ENCODE peak calls at places on chromosomes 4 and X, in eight cellular contexts. One of them, this sample, is unnamed.
A peak's percentile ranks its signal among the peaks of the same experiment; 100 is the strongest.

GRCh38 chr4:71229477-71230257 is 109.2 kb upstream of the SLC4A4 start:
- DNase-seq in astrocyte of the spinal cord: peak; percentile 69
- DNase-seq in thyroid gland: peak; percentile 50
- DNase-seq in fibroblast of mammary gland: peak; percentile 47
- DNase-seq in AG09309: no peak
- DNase-seq in foreskin fibroblast: peak; percentile 54
- DNase-seq in neural progenitor cell: peak; percentile 64
- DNase-seq in WERI-Rb-1: peak; percentile 37
- DNase-seq in this sample: peak; percentile 78

GRCh38 chr4:185638093-185638492 is 102.8 kb upstream of the PDLIM3 start:
- DNase-seq in astrocyte of the spinal cord: no peak
- DNase-seq in thyroid gland: no peak
- DNase-seq in fibroblast of mammary gland: no peak
- DNase-seq in AG09309: no peak
- DNase-seq in foreskin fibroblast: no peak
- DNase-seq in neural progenitor cell: no peak
- DNase-seq in WERI-Rb-1: no peak
- DNase-seq in this sample: no peak

GRCh38 chr4:72496119-72496518 is 72.9 kb downstream of the ADAMTS3 start:
- DNase-seq in astrocyte of the spinal cord: peak; percentile 53
- DNase-seq in thyroid gland: no peak
- DNase-seq in fibroblast of mammary gland: peak; percentile 40
- DNase-seq in AG09309: peak; percentile 10
- DNase-seq in foreskin fibroblast: no peak
- DNase-seq in neural progenitor cell: no peak
- DNase-seq in WERI-Rb-1: no peak
- DNase-seq in this sample: peak; percentile 22

GRCh38 chr4:26206339-26206738 is 114.5 kb upstream of the RBPJ start:
- DNase-seq in astrocyte of the spinal cord: peak; percentile 95
- DNase-seq in thyroid gland: no peak
- DNase-seq in fibroblast of mammary gland: peak; percentile 95
- DNase-seq in AG09309: peak; percentile 61
- DNase-seq in foreskin fibroblast: peak; percentile 93
- DNase-seq in neural progenitor cell: no peak
- DNase-seq in WERI-Rb-1: no peak
- DNase-seq in this sample: peak; percentile 91

GRCh38 chrX:117839544-117839943 is 277.1 kb downstream of the KLHL13 start:
- DNase-seq in astrocyte of the spinal cord: no peak
- DNase-seq in thyroid gland: no peak
- DNase-seq in fibroblast of mammary gland: no peak
- DNase-seq in AG09309: no peak
- DNase-seq in foreskin fibroblast: no peak
- DNase-seq in neural progenitor cell: no peak
- DNase-seq in WERI-Rb-1: peak; percentile 8
- DNase-seq in this sample: no peak

GRCh38 chr4:88975925-88976511 is 81.0 kb downstream of the FAM13A start:
- DNase-seq in astrocyte of the spinal cord: no peak
- DNase-seq in thyroid gland: no peak
- DNase-seq in fibroblast of mammary gland: peak; percentile 66
- DNase-seq in AG09309: no peak
- DNase-seq in foreskin fibroblast: peak; percentile 62
- DNase-seq in neural progenitor cell: no peak
- DNase-seq in WERI-Rb-1: no peak
- DNase-seq in this sample: peak; percentile 25

GRCh38 chr4:90112715-90113114 is 14.5 kb upstream of the CCSER1 start:
- DNase-seq in astrocyte of the spinal cord: peak; percentile 12
- DNase-seq in thyroid gland: no peak
- DNase-seq in fibroblast of mammary gland: no peak
- DNase-seq in AG09309: no peak
- DNase-seq in foreskin fibroblast: no peak
- DNase-seq in neural progenitor cell: no peak
- DNase-seq in WERI-Rb-1: no peak
- DNase-seq in this sample: no peak

GRCh38 chrX:69289046-69289838 is 124.0 kb upstream of the PJA1 start:
- DNase-seq in astrocyte of the spinal cord: no peak
- DNase-seq in thyroid gland: peak; percentile 62
- DNase-seq in fibroblast of mammary gland: no peak
- DNase-seq in AG09309: no peak
- DNase-seq in foreskin fibroblast: no peak
- DNase-seq in neural progenitor cell: no peak
- DNase-seq in WERI-Rb-1: no peak
- DNase-seq in this sample: no peak

GRCh38 chr4:103150677-103151076 is 47.5 kb downstream of the CENPE start:
- DNase-seq in astrocyte of the spinal cord: no peak
- DNase-seq in thyroid gland: no peak
- DNase-seq in fibroblast of mammary gland: peak; percentile 62
- DNase-seq in AG09309: peak; percentile 13
- DNase-seq in foreskin fibroblast: peak; percentile 50
- DNase-seq in neural progenitor cell: no peak
- DNase-seq in WERI-Rb-1: no peak
- DNase-seq in this sample: no peak

GRCh38 chr4:174919886-174920423 is 1.8 kb downstream of the ADAM29 start:
- DNase-seq in astrocyte of the spinal cord: no peak
- DNase-seq in thyroid gland: no peak
- DNase-seq in fibroblast of mammary gland: no peak
- DNase-seq in AG09309: no peak
- DNase-seq in foreskin fibroblast: no peak
- DNase-seq in neural progenitor cell: no peak
- DNase-seq in WERI-Rb-1: no peak
- DNase-seq in this sample: no peak

GRCh38 chr4:137514401-137515116 is 17.7 kb downstream of the PCDH18 start:
- DNase-seq in astrocyte of the spinal cord: no peak
- DNase-seq in thyroid gland: no peak
- DNase-seq in fibroblast of mammary gland: no peak
- DNase-seq in AG09309: peak; percentile 48
- DNase-seq in foreskin fibroblast: no peak
- DNase-seq in neural progenitor cell: no peak
- DNase-seq in WERI-Rb-1: no peak
- DNase-seq in this sample: no peak

GRCh38 chr4:182748283-182748682 is 168.9 kb downstream of the DCTD start:
- DNase-seq in astrocyte of the spinal cord: no peak
- DNase-seq in thyroid gland: no peak
- DNase-seq in fibroblast of mammary gland: no peak
- DNase-seq in AG09309: no peak
- DNase-seq in foreskin fibroblast: no peak
- DNase-seq in neural progenitor cell: no peak
- DNase-seq in WERI-Rb-1: no peak
- DNase-seq in this sample: no peak

GRCh38 chrX:86016189-86016588 is 31.2 kb downstream of the CHM start:
- DNase-seq in astrocyte of the spinal cord: no peak
- DNase-seq in thyroid gland: no peak
- DNase-seq in fibroblast of mammary gland: no peak
- DNase-seq in AG09309: no peak
- DNase-seq in foreskin fibroblast: no peak
- DNase-seq in neural progenitor cell: no peak
- DNase-seq in WERI-Rb-1: no peak
- DNase-seq in this sample: no peak

GRCh38 chrX:31266172-31267076 is 194.6 kb upstream of the FTHL17 start:
- DNase-seq in astrocyte of the spinal cord: peak; percentile 24
- DNase-seq in thyroid gland: peak; percentile 64
- DNase-seq in fibroblast of mammary gland: no peak
- DNase-seq in AG09309: no peak
- DNase-seq in foreskin fibroblast: peak; percentile 54
- DNase-seq in neural progenitor cell: peak; percentile 75
- DNase-seq in WERI-Rb-1: peak; percentile 50
- DNase-seq in this sample: peak; percentile 36

GRCh38 chr4:61273237-61273636 is 73.1 kb downstream of the ADGRL3 start:
- DNase-seq in astrocyte of the spinal cord: no peak
- DNase-seq in thyroid gland: no peak
- DNase-seq in fibroblast of mammary gland: peak; percentile 8
- DNase-seq in AG09309: no peak
- DNase-seq in foreskin fibroblast: peak; percentile 55
- DNase-seq in neural progenitor cell: no peak
- DNase-seq in WERI-Rb-1: no peak
- DNase-seq in this sample: peak; percentile 73

GRCh38 chr4:24742773-24743676 is 52.3 kb upstream of the SOD3 start:
- DNase-seq in astrocyte of the spinal cord: no peak
- DNase-seq in thyroid gland: no peak
- DNase-seq in fibroblast of mammary gland: no peak
- DNase-seq in AG09309: no peak
- DNase-seq in foreskin fibroblast: no peak
- DNase-seq in neural progenitor cell: peak; percentile 8
- DNase-seq in WERI-Rb-1: no peak
- DNase-seq in this sample: no peak

GRCh38 chrX:1425381-1425780 is 27.3 kb downstream of the ASMTL start:
- DNase-seq in astrocyte of the spinal cord: no peak
- DNase-seq in thyroid gland: no peak
- DNase-seq in fibroblast of mammary gland: no peak
- DNase-seq in AG09309: no peak
- DNase-seq in foreskin fibroblast: no peak
- DNase-seq in neural progenitor cell: no peak
- DNase-seq in WERI-Rb-1: peak; percentile 3
- DNase-seq in this sample: no peak

GRCh38 chr4:140233811-140234696 is 80.1 kb upstream of the MAML3 start:
- DNase-seq in astrocyte of the spinal cord: peak; percentile 82
- DNase-seq in thyroid gland: no peak
- DNase-seq in fibroblast of mammary gland: peak; percentile 87
- DNase-seq in AG09309: no peak
- DNase-seq in foreskin fibroblast: peak; percentile 83
- DNase-seq in neural progenitor cell: no peak
- DNase-seq in WERI-Rb-1: no peak
- DNase-seq in this sample: peak; percentile 54
- TF ChIP-seq CTCF in astrocyte of the spinal cord: peak; percentile 14
- TF ChIP-seq CTCF in thyroid gland: no peak
- TF ChIP-seq CTCF in fibroblast of mammary gland: peak; percentile 18
- TF ChIP-seq CTCF in AG09309: no peak
- TF ChIP-seq CTCF in foreskin fibroblast: no peak
- TF ChIP-seq CTCF in neural progenitor cell: no peak
- TF ChIP-seq CTCF in WERI-Rb-1: no peak
- TF ChIP-seq CTCF in this sample: peak; percentile 9

DNA sequence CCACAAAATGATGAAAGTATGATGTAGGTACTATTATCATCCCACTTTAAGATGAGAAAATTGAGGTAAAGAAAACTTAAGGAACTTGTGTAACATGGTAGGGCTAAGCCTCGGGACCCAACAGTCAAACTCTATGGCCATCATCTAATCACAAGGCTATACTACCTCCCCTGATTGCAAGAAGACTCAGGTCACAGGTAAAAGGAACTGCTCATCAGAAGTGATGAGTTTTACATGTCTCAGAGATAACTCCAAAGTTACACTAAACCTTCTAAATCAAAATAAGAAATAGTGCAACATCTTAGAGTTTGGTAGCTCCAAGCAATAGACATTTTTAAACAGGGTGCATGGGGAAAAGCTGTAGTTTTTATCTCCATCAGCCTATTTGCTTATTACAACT is 96.5 kb upstream of the MYOZ2 start:
- DNase-seq in astrocyte of the spinal cord: no peak
- DNase-seq in thyroid gland: no peak
- DNase-seq in fibroblast of mammary gland: no peak
- DNase-seq in AG09309: no peak
- DNase-seq in foreskin fibroblast: no peak
- DNase-seq in neural progenitor cell: no peak
- DNase-seq in WERI-Rb-1: no peak
- DNase-seq in this sample: no peak
- H3K4me3 ChIP-seq in astrocyte of the spinal cord: no peak overlapping the region
- H3K4me3 ChIP-seq in thyroid gland: no peak overlapping the region
- H3K4me3 ChIP-seq in fibroblast of mammary gland: no peak overlapping the region
- H3K4me3 ChIP-seq in AG09309: no peak overlapping the region
- H3K4me3 ChIP-seq in foreskin fibroblast: no peak overlapping the region
- H3K4me3 ChIP-seq in neural progenitor cell: no peak overlapping the region
- H3K4me3 ChIP-seq in WERI-Rb-1: no peak overlapping the region
- H3K4me3 ChIP-seq in this sample: no peak overlapping the region

DNA sequence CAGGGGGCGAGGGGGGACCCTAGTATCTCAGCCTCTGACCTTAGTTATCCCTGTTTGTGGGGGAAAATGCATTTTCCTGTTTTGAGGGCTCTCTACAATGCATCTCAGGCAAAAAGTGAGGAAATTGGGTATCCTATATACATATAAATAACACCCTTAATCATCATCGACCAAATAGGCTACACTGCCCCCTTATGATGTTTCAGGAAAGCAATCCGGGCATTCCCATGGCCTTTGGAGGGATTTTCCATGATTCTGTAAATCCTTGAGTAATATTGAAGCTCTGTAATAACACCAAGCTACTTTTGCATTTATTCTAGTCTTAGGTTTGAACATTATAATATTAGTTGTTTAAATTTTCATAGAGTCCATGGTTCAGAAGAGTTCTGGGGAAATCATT is 91.6 kb upstream of the SCOC start:
- DNase-seq in astrocyte of the spinal cord: no peak
- DNase-seq in thyroid gland: no peak
- DNase-seq in fibroblast of mammary gland: peak; percentile 37
- DNase-seq in AG09309: no peak
- DNase-seq in foreskin fibroblast: peak; percentile 47
- DNase-seq in neural progenitor cell: no peak
- DNase-seq in WERI-Rb-1: no peak
- DNase-seq in this sample: peak; percentile 16
- TF ChIP-seq CTCF in astrocyte of the spinal cord: peak; percentile 23
- TF ChIP-seq CTCF in thyroid gland: no peak
- TF ChIP-seq CTCF in fibroblast of mammary gland: peak; percentile 16
- TF ChIP-seq CTCF in AG09309: peak; percentile 17
- TF ChIP-seq CTCF in foreskin fibroblast: no peak
- TF ChIP-seq CTCF in neural progenitor cell: no peak
- TF ChIP-seq CTCF in WERI-Rb-1: no peak
- TF ChIP-seq CTCF in this sample: no peak

GRCh38 chr4:75634281-75634680 is 4.0 kb upstream of the CDKL2 start:
- DNase-seq in astrocyte of the spinal cord: peak; percentile 22
- DNase-seq in thyroid gland: no peak
- DNase-seq in fibroblast of mammary gland: peak; percentile 40
- DNase-seq in AG09309: no peak
- DNase-seq in foreskin fibroblast: peak; percentile 45
- DNase-seq in neural progenitor cell: no peak
- DNase-seq in WERI-Rb-1: no peak
- DNase-seq in this sample: no peak

GRCh38 chr4:75630174-75630931 is at the start of gene CDKL2:
- DNase-seq in astrocyte of the spinal cord: peak; percentile 62
- DNase-seq in thyroid gland: peak; percentile 96
- DNase-seq in fibroblast of mammary gland: peak; percentile 52
- DNase-seq in AG09309: no peak
- DNase-seq in foreskin fibroblast: peak; percentile 89
- DNase-seq in neural progenitor cell: peak; percentile 93
- DNase-seq in WERI-Rb-1: peak; percentile 94
- DNase-seq in this sample: peak; percentile 68

GRCh38 chr4:75633846-75634245 is 3.5 kb upstream of the CDKL2 start:
- DNase-seq in astrocyte of the spinal cord: peak; percentile 67
- DNase-seq in thyroid gland: no peak
- DNase-seq in fibroblast of mammary gland: peak; percentile 49
- DNase-seq in AG09309: no peak
- DNase-seq in foreskin fibroblast: peak; percentile 22
- DNase-seq in neural progenitor cell: no peak
- DNase-seq in WERI-Rb-1: no peak
- DNase-seq in this sample: peak; percentile 48

GRCh38 chr4:75629239-75629638 is 1.1 kb downstream of the CDKL2 start:
- DNase-seq in astrocyte of the spinal cord: no peak
- DNase-seq in thyroid gland: no peak
- DNase-seq in fibroblast of mammary gland: no peak
- DNase-seq in AG09309: no peak
- DNase-seq in foreskin fibroblast: no peak
- DNase-seq in neural progenitor cell: no peak
- DNase-seq in WERI-Rb-1: no peak
- DNase-seq in this sample: no peak

DNA sequence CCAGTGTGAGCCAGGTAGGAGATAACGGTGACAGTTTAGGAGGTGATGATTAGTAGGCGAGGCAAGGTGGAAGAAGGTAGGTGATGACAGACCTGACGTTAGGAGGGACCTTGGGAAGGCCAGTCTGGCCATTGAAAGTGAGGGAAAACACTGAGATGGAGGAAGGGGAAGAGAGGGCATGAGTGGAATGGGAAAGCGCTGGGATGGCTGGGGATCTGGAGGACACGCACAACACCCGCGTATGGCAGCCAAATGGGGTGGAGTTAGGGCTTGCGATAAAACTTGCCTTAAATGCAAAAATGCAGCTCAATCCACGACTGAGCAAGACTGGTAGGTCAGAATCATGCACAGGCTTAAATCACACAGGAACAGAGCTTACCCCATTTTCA is 598 bp upstream of the CDKL2 start:
- DNase-seq in astrocyte of the spinal cord: no peak
- DNase-seq in thyroid gland: no peak
- DNase-seq in fibroblast of mammary gland: no peak
- DNase-seq in AG09309: no peak
- DNase-seq in foreskin fibroblast: peak; percentile 43
- DNase-seq in neural progenitor cell: no peak
- DNase-seq in WERI-Rb-1: no peak
- DNase-seq in this sample: no peak
- H3K4me3 ChIP-seq in astrocyte of the spinal cord: peak overlapping the region; percentile 67
- H3K4me3 ChIP-seq in thyroid gland: peak overlapping the region; percentile 43
- H3K4me3 ChIP-seq in fibroblast of mammary gland: peak overlapping the region; percentile 69
- H3K4me3 ChIP-seq in AG09309: peak overlapping the region; percentile 47
- H3K4me3 ChIP-seq in foreskin fibroblast: peak overlapping the region; percentile 77
- H3K4me3 ChIP-seq in neural progenitor cell: peak overlapping the region; percentile 57
- H3K4me3 ChIP-seq in WERI-Rb-1: peak overlapping the region; percentile 63
- H3K4me3 ChIP-seq in this sample: peak overlapping the region; percentile 71

This sample was measured in cardiac fibroblast.